ENCODE peak calls at places on chromosomes 11 and 22, in five cellular contexts. One of them, this sample, is unnamed.

GRCh38 chr11:18700872-18701271 is 2.3 kb downstream of the TMEM86A start:
- DNase-seq in AG20443: no peak
- DNase-seq in aorta: no peak
- DNase-seq in caudate nucleus: no peak
- DNase-seq in mammary epithelial cell: no peak
- DNase-seq in this sample: no peak

GRCh38 chr11:47410404-47411264 is 2.2 kb downstream of the SLC39A13 start:
- DNase-seq in caudate nucleus: no peak
- DNase-seq in mammary epithelial cell: no peak
- DNase-seq in aorta: no peak
- DNase-seq in AG20443: no peak
- DNase-seq in this sample: no peak

GRCh38 chr11:128152796-128153696 is 434.3 kb downstream of the ETS1 start:
- DNase-seq in caudate nucleus: no peak
- DNase-seq in mammary epithelial cell: no peak
- DNase-seq in aorta: no peak
- DNase-seq in AG20443: no peak
- DNase-seq in this sample: no peak

GRCh38 chr11:128891912-128892398 is 799 bp downstream of the KCNJ5 start:
- DNase-seq in AG20443: no peak
- DNase-seq in caudate nucleus: no peak
- DNase-seq in mammary epithelial cell: no peak
- DNase-seq in aorta: no peak
- DNase-seq in this sample: no peak

GRCh38 chr22:29011200-29011867 is 50.3 kb downstream of the C22orf31 start:
- DNase-seq in caudate nucleus: no peak
- DNase-seq in AG20443: no peak
- DNase-seq in aorta: no peak
- DNase-seq in mammary epithelial cell: no peak
- DNase-seq in this sample: no peak

GRCh38 chr11:76215946-76216345 is 9.6 kb upstream of the WNT11 start:
- DNase-seq in caudate nucleus: no peak
- DNase-seq in mammary epithelial cell: peak
- DNase-seq in AG20443: peak
- DNase-seq in aorta: peak
- DNase-seq in this sample: peak

GRCh38 chr11:9461760-9462134 is 935 bp downstream of the ZNF143 start:
- DNase-seq in AG20443: no peak
- DNase-seq in caudate nucleus: no peak
- DNase-seq in aorta: no peak
- DNase-seq in mammary epithelial cell: peak
- DNase-seq in this sample: peak

GRCh38 chr11:73353422-73353821 is 22.8 kb upstream of the RELT start:
- DNase-seq in aorta: no peak
- DNase-seq in mammary epithelial cell: no peak
- DNase-seq in caudate nucleus: no peak
- DNase-seq in AG20443: no peak
- DNase-seq in this sample: no peak

GRCh38 chr11:3162410-3163240 is 2.5 kb downstream of the OSBPL5 start:
- DNase-seq in aorta: peak
- DNase-seq in mammary epithelial cell: no peak
- DNase-seq in AG20443: no peak
- DNase-seq in caudate nucleus: no peak
- DNase-seq in this sample: no peak

GRCh38 chr22:45757068-45757467 is 85.4 kb downstream of the ATXN10 start:
- DNase-seq in AG20443: peak
- DNase-seq in aorta: no peak
- DNase-seq in mammary epithelial cell: no peak
- DNase-seq in caudate nucleus: peak
- DNase-seq in this sample: peak

GRCh38 chr11:71774603-71775222 is 58.3 kb upstream of the DEFB108B start:
- DNase-seq in caudate nucleus: no peak
- DNase-seq in aorta: no peak
- DNase-seq in mammary epithelial cell: no peak
- DNase-seq in AG20443: no peak
- DNase-seq in this sample: no peak

GRCh38 chr11:124865181-124865901 is at the start of gene ROBO3:
- DNase-seq in AG20443: no peak
- DNase-seq in caudate nucleus: no peak
- DNase-seq in mammary epithelial cell: no peak
- DNase-seq in aorta: no peak
- DNase-seq in this sample: no peak

GRCh38 chr11:83033367-83033766 is 38.3 kb downstream of the RAB30 start:
- DNase-seq in mammary epithelial cell: no peak
- DNase-seq in caudate nucleus: no peak
- DNase-seq in aorta: no peak
- DNase-seq in AG20443: no peak
- DNase-seq in this sample: no peak

GRCh38 chr11:76233936-76234703 is 27.8 kb upstream of the WNT11 start:
- DNase-seq in aorta: peak
- DNase-seq in caudate nucleus: no peak
- DNase-seq in mammary epithelial cell: peak
- DNase-seq in AG20443: no peak
- DNase-seq in this sample: peak

GRCh38 chr11:33701302-33701701 is 676 bp upstream of the C11orf91 start:
- DNase-seq in caudate nucleus: no peak
- DNase-seq in AG20443: no peak
- DNase-seq in mammary epithelial cell: peak
- DNase-seq in aorta: no peak
- DNase-seq in this sample: peak

GRCh38 chr11:133816146-133816545 is 29.2 kb downstream of the SPATA19 start:
- DNase-seq in mammary epithelial cell: no peak
- DNase-seq in AG20443: no peak
- DNase-seq in caudate nucleus: no peak
- DNase-seq in aorta: no peak
- DNase-seq in this sample: no peak

GRCh38 chr11:76083563-76084451 is 122.5 kb downstream of the WNT11 start:
- DNase-seq in aorta: no peak
- DNase-seq in mammary epithelial cell: no peak
- DNase-seq in AG20443: no peak
- DNase-seq in caudate nucleus: no peak
- DNase-seq in this sample: no peak

GRCh38 chr11:10650630-10651029 is 42.9 kb downstream of the IRAG1 start:
- DNase-seq in aorta: no peak
- DNase-seq in mammary epithelial cell: no peak
- DNase-seq in AG20443: no peak
- DNase-seq in caudate nucleus: no peak
- DNase-seq in this sample: no peak

GRCh38 chr22:21713428-21714058 is 22.1 kb downstream of the YPEL1 start:
- DNase-seq in mammary epithelial cell: no peak
- DNase-seq in caudate nucleus: no peak
- DNase-seq in AG20443: no peak
- DNase-seq in aorta: no peak
- DNase-seq in this sample: no peak

GRCh38 chr22:32991353-32992115 is 66.6 kb downstream of the SYN3 start:
- DNase-seq in AG20443: peak
- DNase-seq in caudate nucleus: no peak
- DNase-seq in mammary epithelial cell: peak
- DNase-seq in aorta: no peak
- DNase-seq in this sample: peak

This sample was measured in AG10803.